ENCODE peak calls at places on chromosome 21, in seven cellular contexts. L is GM06990, Z is fibroblast of pulmonary artery, X is nephron progenitor cell, E is GM10248, R is MCF 10A, C is IMR-90. G is an unnamed sample.

GRCh38 chr21:20729376-20729775 is 268.8 kb upstream of the NCAM2 start:
- DNase-seq in Z (peak), L (no peak), C (no peak), R (peak), E (no peak), X (no peak), G (no peak)

GRCh38 chr21:42189860-42190491 is 29.0 kb upstream of the ABCG1 start:
- DNase-seq in X (no peak), R (no peak), L (no peak), C (no peak), E (no peak), Z (no peak), G (peak)

GRCh38 chr21:21907271-21907670 is 909.1 kb downstream of the NCAM2 start:
- DNase-seq in C (no peak), Z (no peak), E (no peak), X (no peak), L (no peak), R (no peak), G (no peak)

GRCh38 chr21:36076878-36077658 is 7.2 kb downstream of the CBR1 start:
- DNase-seq in Z (no peak), E (peak), C (no peak), L (no peak), R (no peak), X (no peak), G (no peak)

GRCh38 chr21:31248598-31248997 is 95.5 kb downstream of the TIAM1 start:
- DNase-seq in L (no peak), Z (peak), R (peak), E (no peak), X (no peak), C (peak), G (no peak)

GRCh38 chr21:34158866-34159616 is 85.7 kb downstream of the MRPS6 start:
- DNase-seq in C (no peak), R (no peak), X (no peak), L (no peak), E (no peak), Z (no peak), G (no peak)

GRCh38 chr21:25369524-25370300 is 237.6 kb downstream of the MRPL39 start:
- DNase-seq in L (no peak), X (no peak), Z (peak), C (peak), R (peak), E (no peak), G (no peak)

GRCh38 chr21:16983425-16983824 is 529.4 kb upstream of the CXADR start:
- DNase-seq in R (no peak), X (no peak), Z (no peak), E (no peak), C (no peak), L (no peak), G (no peak)

GRCh38 chr21:14308234-14308633 is 74.7 kb downstream of the HSPA13 start:
- DNase-seq in X (no peak), L (no peak), E (no peak), R (no peak), Z (no peak), C (no peak), G (no peak)

GRCh38 chr21:14303731-14304488 is 79.0 kb downstream of the HSPA13 start:
- DNase-seq in C (no peak), E (no peak), L (no peak), Z (no peak), X (no peak), R (no peak), G (no peak)

DNA sequence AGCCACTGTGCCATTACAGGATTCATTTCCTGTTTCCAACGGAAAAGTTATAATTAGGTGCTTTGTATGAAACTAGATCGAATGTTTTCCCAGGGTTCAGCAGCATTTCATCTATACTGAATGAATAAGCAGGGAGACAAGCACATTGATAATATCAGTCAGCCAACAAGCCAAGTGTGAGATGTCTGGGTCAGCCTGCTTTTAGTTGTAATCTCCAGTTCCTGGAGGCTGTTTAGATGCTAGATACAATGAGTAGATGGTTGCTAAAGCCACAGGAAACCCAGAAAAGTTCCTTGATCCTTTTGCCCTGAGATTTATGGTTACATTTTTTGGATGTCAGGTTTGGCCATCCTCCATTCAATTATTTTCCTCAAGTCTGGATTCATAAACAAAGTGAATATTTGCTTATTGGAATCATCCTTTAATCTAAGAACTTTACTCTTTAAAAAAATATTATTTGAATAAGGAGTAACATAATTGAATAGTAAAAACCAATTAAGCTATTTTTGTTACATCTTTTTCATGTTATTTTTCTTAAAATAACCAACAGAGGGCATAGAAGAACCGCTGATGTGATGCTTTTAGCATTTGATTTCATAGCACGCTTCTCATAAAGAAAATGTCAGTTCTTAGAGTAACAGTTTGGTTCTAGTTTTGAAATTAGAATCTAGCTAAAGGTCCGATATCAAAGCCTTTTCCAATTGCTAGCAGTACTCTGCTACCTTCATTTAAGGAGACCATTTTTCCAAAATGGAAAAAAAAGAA is 76.6 kb downstream of the HSPA13 start:
- DNase-seq in X (no peak), L (no peak), C (peak), Z (peak), R (peak), E (no peak), G (no peak)
- TF ChIP-seq CTCF in X (no peak), L (no peak), C (peak), Z (peak), R (peak), E (peak), G (peak)

DNA sequence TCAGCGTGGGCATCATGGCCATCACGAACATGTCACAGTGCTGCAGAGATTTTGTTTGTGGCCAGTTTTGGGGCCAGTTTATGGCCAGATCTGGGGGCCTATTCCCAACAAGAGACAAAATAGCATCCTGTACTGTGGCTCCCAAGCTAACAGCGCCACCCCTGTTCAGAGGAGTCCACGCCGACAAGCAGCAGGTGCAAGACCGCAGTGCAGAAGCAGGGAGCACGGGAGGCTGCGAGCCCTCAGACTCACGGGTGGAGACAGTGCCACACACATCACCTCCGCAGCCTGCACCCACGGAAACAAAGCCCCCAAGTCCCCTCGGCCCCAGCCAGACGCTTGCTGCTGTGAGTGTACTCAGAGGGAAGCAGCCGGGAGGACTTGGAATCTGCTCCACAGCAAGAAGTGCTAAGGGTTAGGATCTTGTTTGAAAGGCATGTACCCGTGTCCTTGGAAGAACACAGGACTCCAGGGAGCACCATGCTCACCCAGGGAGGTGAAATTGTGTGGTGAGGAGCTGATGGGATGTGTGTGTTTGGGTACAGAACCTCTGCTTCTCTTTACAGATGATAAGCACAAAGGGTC is 7.1 kb downstream of the TCP10L start:
- DNase-seq in L (no peak), C (peak), Z (peak), X (peak), R (peak), E (no peak), G (peak)
- TF ChIP-seq CTCF in L (peak), C (peak), Z (peak), X (peak), R (peak), E (peak), G (peak)

GRCh38 chr21:32415451-32415850 is 2.9 kb downstream of the EVA1C start:
- DNase-seq in R (no peak), C (no peak), L (no peak), X (no peak), Z (no peak), E (no peak), G (no peak)
- TF ChIP-seq CTCF in R (no peak), C (no peak), L (no peak), X (no peak), Z (no peak), E (no peak), G (no peak)

GRCh38 chr21:45084881-45085536 is 10.6 kb downstream of the ADARB1 start:
- DNase-seq in X (no peak), C (no peak), E (no peak), L (no peak), R (no peak), Z (no peak), G (no peak)
- TF ChIP-seq CTCF in X (no peak), C (no peak), E (no peak), L (no peak), R (no peak), Z (no peak), G (no peak)